ENCODE peak calls at places on chromosomes 11 and 22, in four cellular contexts. One of them, this sample, is unnamed.

GRCh38 chr11:13098890-13099289 is 89.8 kb downstream of the RASSF10 start:
- DNase-seq in NCI-H1092 treated with DMSO at 0.1 percent for 48 hours: no peak
- DNase-seq in kidney tubule cell: peak; percentile 78
- DNase-seq in non-pigmented ciliary epithelial cell: no peak
- DNase-seq in this sample: no peak

GRCh38 chr22:46377566-46378498 is 42.3 kb downstream of the TRMU start:
- DNase-seq in kidney tubule cell: peak; percentile 97
- DNase-seq in non-pigmented ciliary epithelial cell: no peak
- DNase-seq in NCI-H1092 treated with DMSO at 0.1 percent for 48 hours: no peak
- DNase-seq in this sample: no peak

GRCh38 chr22:38881464-38881871 is 9.5 kb upstream of the CBX6 start:
- DNase-seq in non-pigmented ciliary epithelial cell: no peak
- DNase-seq in NCI-H1092 treated with DMSO at 0.1 percent for 48 hours: no peak
- DNase-seq in kidney tubule cell: no peak
- DNase-seq in this sample: no peak

GRCh38 chr11:113690619-113691569 is 15.2 kb downstream of the TMPRSS5 start:
- DNase-seq in non-pigmented ciliary epithelial cell: peak; percentile 30
- DNase-seq in NCI-H1092 treated with DMSO at 0.1 percent for 48 hours: no peak
- DNase-seq in kidney tubule cell: peak; percentile 78
- DNase-seq in this sample: no peak

GRCh38 chr22:36104988-36105387 is 55.6 kb downstream of the APOL3 start:
- DNase-seq in NCI-H1092 treated with DMSO at 0.1 percent for 48 hours: no peak
- DNase-seq in kidney tubule cell: peak; percentile 26
- DNase-seq in non-pigmented ciliary epithelial cell: no peak
- DNase-seq in this sample: no peak

GRCh38 chr11:73308003-73308962 is at the start of gene ARHGEF17:
- DNase-seq in kidney tubule cell: peak; percentile 79
- DNase-seq in NCI-H1092 treated with DMSO at 0.1 percent for 48 hours: peak; percentile 94
- DNase-seq in non-pigmented ciliary epithelial cell: no peak
- DNase-seq in this sample: peak; percentile 94

GRCh38 chr11:46382644-46383403 is 1.4 kb downstream of the MDK start:
- DNase-seq in non-pigmented ciliary epithelial cell: no peak
- DNase-seq in kidney tubule cell: peak; percentile 50
- DNase-seq in NCI-H1092 treated with DMSO at 0.1 percent for 48 hours: peak; percentile 41
- DNase-seq in this sample: no peak

GRCh38 chr11:65571940-65572339 is 398 bp upstream of the FAM89B start:
- DNase-seq in NCI-H1092 treated with DMSO at 0.1 percent for 48 hours: peak; percentile 55
- DNase-seq in non-pigmented ciliary epithelial cell: no peak
- DNase-seq in kidney tubule cell: peak; percentile 58
- DNase-seq in this sample: peak; percentile 67

GRCh38 chr11:35419713-35420333 is 465 bp upstream of the SLC1A2 start:
- DNase-seq in non-pigmented ciliary epithelial cell: no peak
- DNase-seq in kidney tubule cell: no peak
- DNase-seq in NCI-H1092 treated with DMSO at 0.1 percent for 48 hours: no peak
- DNase-seq in this sample: no peak